ENCODE peak calls at places on chromosomes 11 and 22, in six cellular contexts. G is GM23338, S is Karpas-422, C is hepatocyte, Y is PC-3, E is HCT116. A is an unnamed sample.

GRCh38 chr22:20952544-20953341 is 14.3 kb upstream of the AIFM3 start:
- DNase-seq in S (no peak), E (no peak), Y (no peak), G (no peak), C (peak; percentile 60), A (no peak)

GRCh38 chr11:19080579-19080993 is 20.1 kb upstream of the MRGPRX2 start:
- DNase-seq in Y (peak; percentile 95), C (peak; percentile 25), S (no peak), E (no peak), G (no peak), A (no peak)

GRCh38 chr22:38718414-38718813 is 12.7 kb downstream of the GTPBP1 start:
- DNase-seq in S (no peak), Y (peak; percentile 85), E (peak; percentile 70), G (peak; percentile 78), C (peak; percentile 86), A (no peak)

GRCh38 chr11:107696140-107696539 is 15.7 kb downstream of the SLN start:
- DNase-seq in G (no peak), Y (peak; percentile 99), E (peak; percentile 77), S (no peak), C (peak; percentile 59), A (no peak)

GRCh38 chr22:49925525-49926128 is 7.2 kb downstream of the CRELD2 start:
- DNase-seq in G (no peak), C (no peak), S (peak; percentile 77), E (no peak), Y (no peak), A (peak; percentile 91)

GRCh38 chr11:128720522-128720985 is 26.7 kb downstream of the FLI1 start:
- DNase-seq in S (peak; percentile 81), G (peak; percentile 48), Y (no peak), E (no peak), C (peak; percentile 10), A (peak; percentile 90)

GRCh38 chr11:56916609-56917008 is 72.1 kb upstream of the OR5AK2 start:
- DNase-seq in G (no peak), S (no peak), E (no peak), Y (no peak), C (no peak), A (no peak)

GRCh38 chr22:47996446-47996857 is 1234.0 kb downstream of the TBC1D22A start:
- DNase-seq in E (no peak), G (no peak), S (no peak), C (no peak), Y (no peak), A (peak; percentile 95)

GRCh38 chr11:100867601-100868000 is 180.5 kb downstream of the ARHGAP42 start:
- DNase-seq in C (no peak), E (no peak), G (no peak), Y (no peak), S (no peak), A (no peak)

GRCh38 chr11:9616858-9617257 is 43.4 kb downstream of the WEE1 start:
- DNase-seq in S (no peak), E (no peak), Y (no peak), C (no peak), G (no peak), A (peak; percentile 33)

GRCh38 chr11:19903620-19904069 is 191.0 kb downstream of the NAV2 start:
- DNase-seq in G (peak; percentile 93), Y (peak; percentile 78), C (peak; percentile 91), E (peak; percentile 62), S (peak; percentile 87), A (peak; percentile 60)

GRCh38 chr11:64649304-64649703 is 58.3 kb downstream of the SLC22A12 start:
- DNase-seq in Y (peak; percentile 30), E (peak; percentile 24), S (peak; percentile 74), C (peak; percentile 34), G (peak; percentile 86), A (peak; percentile 62)

GRCh38 chr11:116310215-116310614 is 462.6 kb downstream of the BUD13 start:
- DNase-seq in S (no peak), C (peak; percentile 37), Y (no peak), G (no peak), E (no peak), A (no peak)
- H3K9me2 ChIP-seq in S (no peaks in the 10 kb centered on the region), C (no peaks in the 10 kb centered on the region), Y (no peaks in the 10 kb centered on the region), G (peaks cover 7% of the 10 kb centered on the region), E (no peaks in the 10 kb centered on the region), A (no peaks in the 10 kb centered on the region)

GRCh38 chr11:112374486-112375140 is 114.0 kb upstream of the PLET1 start:
- DNase-seq in G (peak; percentile 21), C (no peak), E (no peak), Y (no peak), S (no peak), A (no peak)
- H3K9me2 ChIP-seq in G (no peaks in the 10 kb centered on the region), C (no peaks in the 10 kb centered on the region), E (no peaks in the 10 kb centered on the region), Y (no peaks in the 10 kb centered on the region), S (no peaks in the 10 kb centered on the region), A (no peaks in the 10 kb centered on the region)

GRCh38 chr11:110852925-110853324 is 140.7 kb upstream of the ARHGAP20 start:
- DNase-seq in E (no peak), C (no peak), G (no peak), Y (no peak), S (no peak), A (no peak)

GRCh38 chr11:110856340-110856739 is 144.1 kb upstream of the ARHGAP20 start:
- DNase-seq in S (no peak), C (no peak), G (no peak), E (no peak), Y (no peak), A (no peak)

GRCh38 chr11:110855246-110855645 is 143.0 kb upstream of the ARHGAP20 start:
- DNase-seq in E (no peak), S (no peak), G (no peak), Y (no peak), C (no peak), A (no peak)

GRCh38 chr11:110850846-110851245 is 138.6 kb upstream of the ARHGAP20 start:
- DNase-seq in S (no peak), E (no peak), G (no peak), Y (no peak), C (no peak), A (no peak)
- H3K9me2 ChIP-seq in S (no peaks in the 10 kb centered on the region), E (no peaks in the 10 kb centered on the region), G (no peaks in the 10 kb centered on the region), Y (no peaks in the 10 kb centered on the region), C (no peaks in the 10 kb centered on the region), A (no peaks in the 10 kb centered on the region)

GRCh38 chr11:126440276-126440675 is 84.8 kb downstream of the ST3GAL4 start:
- DNase-seq in G (no peak), C (no peak), E (no peak), Y (no peak), S (no peak), A (no peak)

GRCh38 chr11:126440792-126441514 is 85.5 kb downstream of the ST3GAL4 start:
- DNase-seq in S (peak; percentile 84), C (peak; percentile 89), G (peak; percentile 91), Y (peak; percentile 94), E (peak; percentile 43), A (peak; percentile 75)

GRCh38 chr11:126444072-126444471 is 88.6 kb downstream of the ST3GAL4 start:
- DNase-seq in E (no peak), S (no peak), Y (no peak), C (no peak), G (no peak), A (no peak)

GRCh38 chr11:126442523-126442922 is 87.0 kb downstream of the ST3GAL4 start:
- DNase-seq in G (no peak), E (no peak), C (no peak), Y (no peak), S (no peak), A (no peak)

DNA sequence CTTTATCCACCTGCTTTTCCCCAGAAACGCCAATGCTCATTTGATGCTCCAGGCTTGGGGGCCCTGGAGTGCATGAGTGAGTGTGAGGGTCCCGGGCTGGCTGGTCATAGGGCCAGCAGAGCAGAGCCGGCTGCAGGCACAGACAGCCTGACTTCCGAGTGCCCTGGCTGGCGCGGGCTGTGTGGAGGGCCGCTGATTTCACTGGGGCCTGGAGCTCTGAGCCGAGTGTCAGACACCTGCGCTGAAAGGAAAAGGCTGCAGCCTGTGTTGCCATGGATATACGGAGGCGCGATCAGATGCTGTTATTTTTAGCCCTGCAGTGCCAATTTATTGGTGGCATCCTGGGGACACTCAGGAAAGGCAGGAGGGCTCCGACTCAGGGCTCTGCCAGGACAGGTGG is 87.6 kb downstream of the ST3GAL4 start:
- DNase-seq in E (no peak), C (no peak), Y (no peak), G (no peak), S (no peak), A (peak; percentile 22)
- H3K9me2 ChIP-seq in E (no peaks in the 10 kb centered on the region), C (no peaks in the 10 kb centered on the region), Y (no peaks in the 10 kb centered on the region), G (no peaks in the 10 kb centered on the region), S (no peaks in the 10 kb centered on the region), A (no peaks in the 10 kb centered on the region)

DNA sequence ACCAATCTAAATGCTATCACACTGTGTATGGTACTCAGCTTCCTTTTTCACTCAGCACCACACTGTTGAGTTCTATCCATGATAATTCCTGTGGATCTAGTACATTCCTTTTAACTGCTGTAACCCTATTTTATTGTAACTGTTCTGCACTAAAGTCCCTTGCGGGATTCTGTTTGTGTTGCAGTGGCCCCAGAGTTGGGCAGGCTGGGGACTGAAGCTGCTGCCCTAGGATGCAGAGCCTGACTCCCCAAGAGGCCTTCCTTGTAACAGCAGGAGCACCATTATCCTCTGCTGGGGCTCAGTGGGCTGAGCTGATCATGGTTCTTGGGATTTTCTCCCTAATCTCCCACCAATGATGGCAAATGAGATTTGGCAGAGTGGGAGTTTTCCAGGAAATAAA is 77.7 kb downstream of the CABIN1 start:
- DNase-seq in G (peak; percentile 9), S (no peak), E (no peak), Y (no peak), C (no peak), A (no peak)
- H3K9me2 ChIP-seq in G (no peaks in the 10 kb centered on the region), S (no peaks in the 10 kb centered on the region), E (no peaks in the 10 kb centered on the region), Y (no peaks in the 10 kb centered on the region), C (no peaks in the 10 kb centered on the region), A (no peaks in the 10 kb centered on the region)

DNA sequence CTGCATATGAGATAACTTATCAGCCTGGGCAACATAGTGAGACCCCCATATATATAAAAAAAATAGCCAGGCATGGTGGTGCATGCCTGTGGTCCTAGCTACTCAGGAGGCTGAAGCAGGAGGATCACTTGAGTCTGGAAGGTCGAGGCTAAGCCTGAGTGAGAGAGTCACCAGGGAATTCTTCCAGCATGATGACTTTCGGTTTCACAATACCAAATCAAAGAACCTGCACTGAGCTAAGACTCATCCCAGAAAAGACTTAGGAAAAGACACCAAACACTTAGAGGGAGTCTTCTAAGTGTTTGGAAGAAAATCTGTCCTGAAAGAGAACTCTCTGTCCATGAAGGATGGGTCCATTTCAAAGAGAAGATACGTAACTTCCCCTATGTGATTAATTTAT is 12.7 kb downstream of the STK33 start:
- DNase-seq in G (no peak), C (no peak), S (no peak), Y (no peak), E (no peak), A (no peak)
- H3K9me2 ChIP-seq in G (peaks cover 4% of the 10 kb centered on the region), C (no peaks in the 10 kb centered on the region), S (no peaks in the 10 kb centered on the region), Y (no peaks in the 10 kb centered on the region), E (no peaks in the 10 kb centered on the region), A (no peaks in the 10 kb centered on the region)

DNA sequence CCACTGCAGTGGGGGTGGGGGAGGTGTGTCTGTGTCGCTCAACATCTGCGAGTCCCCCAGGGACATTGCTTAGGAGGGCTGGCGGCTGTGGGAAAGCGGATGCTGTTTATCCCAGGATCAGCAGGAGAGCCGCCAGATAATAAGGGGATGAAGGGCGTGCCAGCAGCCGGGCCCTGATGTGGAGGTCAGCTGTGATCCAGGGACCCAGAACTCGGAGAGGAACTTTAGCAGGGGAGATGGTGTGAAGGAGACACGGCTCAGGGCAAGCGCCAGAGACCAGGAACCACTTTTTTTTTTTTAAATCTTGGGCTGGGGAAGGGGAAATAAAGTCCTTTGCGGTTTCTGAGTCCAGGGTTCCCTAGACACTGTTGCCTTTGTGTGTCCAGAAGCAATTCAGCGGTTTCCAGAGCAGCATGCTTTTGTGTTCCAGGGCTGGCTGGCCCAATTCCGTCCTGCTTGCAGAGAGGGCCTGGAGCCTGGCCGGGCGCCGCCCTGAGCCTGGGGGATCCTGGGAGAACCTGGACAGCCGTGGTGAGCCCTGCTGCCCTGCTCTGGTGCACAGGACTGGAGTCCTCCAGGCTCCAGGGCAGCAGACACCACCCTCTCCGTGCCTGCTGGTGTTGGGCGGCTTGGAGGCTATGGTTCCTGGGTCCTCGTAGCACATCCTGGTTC is at the start of gene GRAMD4:
- DNase-seq in S (no peak), C (no peak), E (no peak), Y (no peak), G (no peak), A (no peak)
- H3K9me2 ChIP-seq in S (no peaks in the 10 kb centered on the region), C (no peaks in the 10 kb centered on the region), E (no peaks in the 10 kb centered on the region), Y (no peaks in the 10 kb centered on the region), G (no peaks in the 10 kb centered on the region), A (no peaks in the 10 kb centered on the region)